ENCODE peak calls at places on chromosomes 3 and 15, in five cellular contexts. One of them, this sample, is unnamed.
A peak's percentile ranks its signal among the peaks of the same experiment; 100 is the strongest.

GRCh38 chr3:169239756-169240155 is 423.8 kb downstream of the MECOM start:
- DNase-seq in kidney tubule cell: no peak
- DNase-seq in C1 segment of cervical spinal cord: no peak
- DNase-seq in stimulated activated CD4-positive, alpha-beta T cell treated with anti-CD3 and anti-CD28 coated beads, Interleukin-4, amount 100 ng/mL, for 1 hour: no peak
- DNase-seq in stimulated activated CD8-positive, alpha-beta memory T cell treated with anti-CD3 and anti-CD28 coated beads, Interleukin-15, amount 100 ng/mL, for 24 hours: no peak
- DNase-seq in this sample: no peak

GRCh38 chr15:85865070-85865684 is 70.5 kb upstream of the KLHL25 start:
- DNase-seq in kidney tubule cell: peak; percentile 40
- DNase-seq in C1 segment of cervical spinal cord: peak; percentile 5
- DNase-seq in stimulated activated CD4-positive, alpha-beta T cell treated with anti-CD3 and anti-CD28 coated beads, Interleukin-4, amount 100 ng/mL, for 1 hour: no peak
- DNase-seq in stimulated activated CD8-positive, alpha-beta memory T cell treated with anti-CD3 and anti-CD28 coated beads, Interleukin-15, amount 100 ng/mL, for 24 hours: no peak
- DNase-seq in this sample: no peak

GRCh38 chr3:8767181-8767666 is 2.2 kb downstream of the OXTR start:
- DNase-seq in kidney tubule cell: no peak
- DNase-seq in C1 segment of cervical spinal cord: no peak
- DNase-seq in stimulated activated CD4-positive, alpha-beta T cell treated with anti-CD3 and anti-CD28 coated beads, Interleukin-4, amount 100 ng/mL, for 1 hour: no peak
- DNase-seq in stimulated activated CD8-positive, alpha-beta memory T cell treated with anti-CD3 and anti-CD28 coated beads, Interleukin-15, amount 100 ng/mL, for 24 hours: no peak
- DNase-seq in this sample: no peak

GRCh38 chr15:74793135-74794028 is 11.5 kb downstream of the CSK start:
- DNase-seq in kidney tubule cell: no peak
- DNase-seq in C1 segment of cervical spinal cord: no peak
- DNase-seq in stimulated activated CD4-positive, alpha-beta T cell treated with anti-CD3 and anti-CD28 coated beads, Interleukin-4, amount 100 ng/mL, for 1 hour: peak; percentile 77
- DNase-seq in stimulated activated CD8-positive, alpha-beta memory T cell treated with anti-CD3 and anti-CD28 coated beads, Interleukin-15, amount 100 ng/mL, for 24 hours: no peak
- DNase-seq in this sample: no peak

GRCh38 chr15:60928987-60929386 is 300.1 kb downstream of the RORA start:
- DNase-seq in kidney tubule cell: no peak
- DNase-seq in C1 segment of cervical spinal cord: no peak
- DNase-seq in stimulated activated CD4-positive, alpha-beta T cell treated with anti-CD3 and anti-CD28 coated beads, Interleukin-4, amount 100 ng/mL, for 1 hour: no peak
- DNase-seq in stimulated activated CD8-positive, alpha-beta memory T cell treated with anti-CD3 and anti-CD28 coated beads, Interleukin-15, amount 100 ng/mL, for 24 hours: no peak
- DNase-seq in this sample: no peak

GRCh38 chr3:23796518-23796917 is 9.2 kb upstream of the UBE2E1 start:
- DNase-seq in kidney tubule cell: peak; percentile 28
- DNase-seq in C1 segment of cervical spinal cord: no peak
- DNase-seq in stimulated activated CD4-positive, alpha-beta T cell treated with anti-CD3 and anti-CD28 coated beads, Interleukin-4, amount 100 ng/mL, for 1 hour: no peak
- DNase-seq in stimulated activated CD8-positive, alpha-beta memory T cell treated with anti-CD3 and anti-CD28 coated beads, Interleukin-15, amount 100 ng/mL, for 24 hours: no peak
- DNase-seq in this sample: no peak

GRCh38 chr3:69612791-69613190 is 126.5 kb upstream of the MITF start:
- DNase-seq in kidney tubule cell: no peak
- DNase-seq in C1 segment of cervical spinal cord: no peak
- DNase-seq in stimulated activated CD4-positive, alpha-beta T cell treated with anti-CD3 and anti-CD28 coated beads, Interleukin-4, amount 100 ng/mL, for 1 hour: no peak
- DNase-seq in stimulated activated CD8-positive, alpha-beta memory T cell treated with anti-CD3 and anti-CD28 coated beads, Interleukin-15, amount 100 ng/mL, for 24 hours: no peak
- DNase-seq in this sample: no peak

GRCh38 chr3:155407971-155408370 is 114.5 kb upstream of the STRIT1 start:
- DNase-seq in kidney tubule cell: no peak
- DNase-seq in C1 segment of cervical spinal cord: no peak
- DNase-seq in stimulated activated CD4-positive, alpha-beta T cell treated with anti-CD3 and anti-CD28 coated beads, Interleukin-4, amount 100 ng/mL, for 1 hour: no peak
- DNase-seq in stimulated activated CD8-positive, alpha-beta memory T cell treated with anti-CD3 and anti-CD28 coated beads, Interleukin-15, amount 100 ng/mL, for 24 hours: no peak
- DNase-seq in this sample: no peak

GRCh38 chr3:175150812-175151411 is 291.8 kb downstream of the NAALADL2 start:
- DNase-seq in kidney tubule cell: peak; percentile 91
- DNase-seq in C1 segment of cervical spinal cord: no peak
- DNase-seq in stimulated activated CD4-positive, alpha-beta T cell treated with anti-CD3 and anti-CD28 coated beads, Interleukin-4, amount 100 ng/mL, for 1 hour: no peak
- DNase-seq in stimulated activated CD8-positive, alpha-beta memory T cell treated with anti-CD3 and anti-CD28 coated beads, Interleukin-15, amount 100 ng/mL, for 24 hours: no peak
- DNase-seq in this sample: peak; percentile 72

GRCh38 chr3:128432898-128433629 is 33.6 kb downstream of the DNAJB8 start:
- DNase-seq in kidney tubule cell: no peak
- DNase-seq in C1 segment of cervical spinal cord: no peak
- DNase-seq in stimulated activated CD4-positive, alpha-beta T cell treated with anti-CD3 and anti-CD28 coated beads, Interleukin-4, amount 100 ng/mL, for 1 hour: no peak
- DNase-seq in stimulated activated CD8-positive, alpha-beta memory T cell treated with anti-CD3 and anti-CD28 coated beads, Interleukin-15, amount 100 ng/mL, for 24 hours: no peak
- DNase-seq in this sample: no peak

GRCh38 chr3:73378207-73378606 is 246.5 kb downstream of the PDZRN3 start:
- DNase-seq in kidney tubule cell: no peak
- DNase-seq in C1 segment of cervical spinal cord: no peak
- DNase-seq in stimulated activated CD4-positive, alpha-beta T cell treated with anti-CD3 and anti-CD28 coated beads, Interleukin-4, amount 100 ng/mL, for 1 hour: no peak
- DNase-seq in stimulated activated CD8-positive, alpha-beta memory T cell treated with anti-CD3 and anti-CD28 coated beads, Interleukin-15, amount 100 ng/mL, for 24 hours: no peak
- DNase-seq in this sample: no peak

GRCh38 chr3:64911138-64911537 is 223.3 kb upstream of the ADAMTS9 start:
- DNase-seq in kidney tubule cell: peak; percentile 92
- DNase-seq in C1 segment of cervical spinal cord: no peak
- DNase-seq in stimulated activated CD4-positive, alpha-beta T cell treated with anti-CD3 and anti-CD28 coated beads, Interleukin-4, amount 100 ng/mL, for 1 hour: no peak
- DNase-seq in stimulated activated CD8-positive, alpha-beta memory T cell treated with anti-CD3 and anti-CD28 coated beads, Interleukin-15, amount 100 ng/mL, for 24 hours: no peak
- DNase-seq in this sample: no peak

GRCh38 chr3:113271189-113271588 is 59.8 kb downstream of the BOC start:
- DNase-seq in kidney tubule cell: no peak
- DNase-seq in C1 segment of cervical spinal cord: no peak
- DNase-seq in stimulated activated CD4-positive, alpha-beta T cell treated with anti-CD3 and anti-CD28 coated beads, Interleukin-4, amount 100 ng/mL, for 1 hour: no peak
- DNase-seq in stimulated activated CD8-positive, alpha-beta memory T cell treated with anti-CD3 and anti-CD28 coated beads, Interleukin-15, amount 100 ng/mL, for 24 hours: no peak
- DNase-seq in this sample: no peak

GRCh38 chr3:16069149-16069922 is 105.1 kb upstream of the GALNT15 start:
- DNase-seq in kidney tubule cell: peak; percentile 85
- DNase-seq in C1 segment of cervical spinal cord: no peak
- DNase-seq in stimulated activated CD4-positive, alpha-beta T cell treated with anti-CD3 and anti-CD28 coated beads, Interleukin-4, amount 100 ng/mL, for 1 hour: no peak
- DNase-seq in stimulated activated CD8-positive, alpha-beta memory T cell treated with anti-CD3 and anti-CD28 coated beads, Interleukin-15, amount 100 ng/mL, for 24 hours: no peak
- DNase-seq in this sample: peak; percentile 64

GRCh38 chr15:40146037-40146436 is 14.8 kb upstream of the BUB1B start:
- DNase-seq in kidney tubule cell: peak; percentile 79
- DNase-seq in C1 segment of cervical spinal cord: no peak
- DNase-seq in stimulated activated CD4-positive, alpha-beta T cell treated with anti-CD3 and anti-CD28 coated beads, Interleukin-4, amount 100 ng/mL, for 1 hour: no peak
- DNase-seq in stimulated activated CD8-positive, alpha-beta memory T cell treated with anti-CD3 and anti-CD28 coated beads, Interleukin-15, amount 100 ng/mL, for 24 hours: no peak
- DNase-seq in this sample: peak; percentile 29

GRCh38 chr15:63593705-63594671 is 3.2 kb upstream of the FBXL22 start:
- DNase-seq in kidney tubule cell: peak; percentile 44
- DNase-seq in C1 segment of cervical spinal cord: no peak
- DNase-seq in stimulated activated CD4-positive, alpha-beta T cell treated with anti-CD3 and anti-CD28 coated beads, Interleukin-4, amount 100 ng/mL, for 1 hour: peak; percentile 43
- DNase-seq in stimulated activated CD8-positive, alpha-beta memory T cell treated with anti-CD3 and anti-CD28 coated beads, Interleukin-15, amount 100 ng/mL, for 24 hours: no peak
- DNase-seq in this sample: no peak

GRCh38 chr3:41350441-41350840 is 151.1 kb downstream of the CTNNB1 start:
- DNase-seq in kidney tubule cell: no peak
- DNase-seq in C1 segment of cervical spinal cord: no peak
- DNase-seq in stimulated activated CD4-positive, alpha-beta T cell treated with anti-CD3 and anti-CD28 coated beads, Interleukin-4, amount 100 ng/mL, for 1 hour: no peak
- DNase-seq in stimulated activated CD8-positive, alpha-beta memory T cell treated with anti-CD3 and anti-CD28 coated beads, Interleukin-15, amount 100 ng/mL, for 24 hours: no peak
- DNase-seq in this sample: no peak

GRCh38 chr15:83380682-83381081 is 66.5 kb upstream of the SH3GL3 start:
- DNase-seq in kidney tubule cell: peak; percentile 80
- DNase-seq in C1 segment of cervical spinal cord: peak; percentile 10
- DNase-seq in stimulated activated CD4-positive, alpha-beta T cell treated with anti-CD3 and anti-CD28 coated beads, Interleukin-4, amount 100 ng/mL, for 1 hour: peak; percentile 4
- DNase-seq in stimulated activated CD8-positive, alpha-beta memory T cell treated with anti-CD3 and anti-CD28 coated beads, Interleukin-15, amount 100 ng/mL, for 24 hours: no peak
- DNase-seq in this sample: peak; percentile 71

GRCh38 chr3:76753599-76753998 is 286.3 kb upstream of the ROBO2 start:
- DNase-seq in kidney tubule cell: no peak
- DNase-seq in C1 segment of cervical spinal cord: no peak
- DNase-seq in stimulated activated CD4-positive, alpha-beta T cell treated with anti-CD3 and anti-CD28 coated beads, Interleukin-4, amount 100 ng/mL, for 1 hour: no peak
- DNase-seq in stimulated activated CD8-positive, alpha-beta memory T cell treated with anti-CD3 and anti-CD28 coated beads, Interleukin-15, amount 100 ng/mL, for 24 hours: no peak
- DNase-seq in this sample: no peak